ENCODE peak calls at places on chromosome 3, in four cellular contexts. C is left ventricle myocardium inferior, H is AG04450, R is omental fat pad. U is an unnamed sample.
A peak's percentile ranks its signal among the peaks of the same experiment; 100 is the strongest.

GRCh38 chr3:76038949-76039348 is 253.6 kb upstream of the ZNF717 start:
- DNase-seq in C (no peak), H (no peak), R (no peak), U (no peak)

GRCh38 chr3:143538577-143538981 is 309.7 kb downstream of the SLC9A9 start:
- DNase-seq in C (no peak), H (no peak), R (no peak), U (no peak)

GRCh38 chr3:71684752-71685151 is 40.5 kb downstream of the EIF4E3 start:
- DNase-seq in C (no peak), H (peak; percentile 57), R (no peak), U (no peak)

GRCh38 chr3:13420051-13420816 is at the start of gene NUP210:
- DNase-seq in C (peak; percentile 22), H (no peak), R (no peak), U (peak; percentile 64)

GRCh38 chr3:191051037-191051436 is 148.0 kb upstream of the OSTN start:
- DNase-seq in C (no peak), H (no peak), R (no peak), U (no peak)

GRCh38 chr3:123624302-123624701 is 39.4 kb upstream of the HACD2 start:
- DNase-seq in C (no peak), H (no peak), R (no peak), U (no peak)

GRCh38 chr3:77319711-77320110 is 279.8 kb downstream of the ROBO2 start:
- DNase-seq in C (no peak), H (no peak), R (no peak), U (no peak)

GRCh38 chr3:28840976-28841376 is 439.9 kb upstream of the RBMS3 start:
- DNase-seq in C (no peak), H (no peak), R (no peak), U (no peak)

GRCh38 chr3:190443257-190443656 is 6.4 kb downstream of the TMEM207 start:
- DNase-seq in C (no peak), H (no peak), R (no peak), U (no peak)

GRCh38 chr3:101163554-101163953 is 156.8 kb downstream of the IMPG2 start:
- DNase-seq in C (no peak), H (no peak), R (no peak), U (no peak)

GRCh38 chr3:14096742-14097141 is 27.9 kb downstream of the CHCHD4 start:
- DNase-seq in C (no peak), H (no peak), R (no peak), U (no peak)

GRCh38 chr3:65829228-65829627 is 209.5 kb downstream of the MAGI1 start:
- DNase-seq in C (no peak), H (no peak), R (no peak), U (no peak)

GRCh38 chr3:59894425-59895146 is 844.8 kb upstream of the CFAP20DC start:
- DNase-seq in C (no peak), H (no peak), R (no peak), U (no peak)

GRCh38 chr3:189324538-189325138 is 152.9 kb downstream of the TPRG1 start:
- DNase-seq in C (no peak), H (peak; percentile 26), R (no peak), U (peak; percentile 18)

GRCh38 chr3:170410428-170411029 is 8.1 kb upstream of the CLDN11 start:
- DNase-seq in C (no peak), H (no peak), R (no peak), U (no peak)

GRCh38 chr3:32706348-32707025 is 21.5 kb downstream of the CNOT10 start:
- DNase-seq in C (no peak), H (no peak), R (no peak), U (no peak)
- TF ChIP-seq CTCF in C (no peak), H (no peak), R (no peak), U (no peak)

GRCh38 chr3:64224826-64225606 is at the start of gene PRICKLE2:
- DNase-seq in C (peak; percentile 74), H (peak; percentile 60), R (no peak), U (no peak)
- TF ChIP-seq CTCF in C (peak; percentile 31), H (no peak), R (no peak), U (no peak)

DNA sequence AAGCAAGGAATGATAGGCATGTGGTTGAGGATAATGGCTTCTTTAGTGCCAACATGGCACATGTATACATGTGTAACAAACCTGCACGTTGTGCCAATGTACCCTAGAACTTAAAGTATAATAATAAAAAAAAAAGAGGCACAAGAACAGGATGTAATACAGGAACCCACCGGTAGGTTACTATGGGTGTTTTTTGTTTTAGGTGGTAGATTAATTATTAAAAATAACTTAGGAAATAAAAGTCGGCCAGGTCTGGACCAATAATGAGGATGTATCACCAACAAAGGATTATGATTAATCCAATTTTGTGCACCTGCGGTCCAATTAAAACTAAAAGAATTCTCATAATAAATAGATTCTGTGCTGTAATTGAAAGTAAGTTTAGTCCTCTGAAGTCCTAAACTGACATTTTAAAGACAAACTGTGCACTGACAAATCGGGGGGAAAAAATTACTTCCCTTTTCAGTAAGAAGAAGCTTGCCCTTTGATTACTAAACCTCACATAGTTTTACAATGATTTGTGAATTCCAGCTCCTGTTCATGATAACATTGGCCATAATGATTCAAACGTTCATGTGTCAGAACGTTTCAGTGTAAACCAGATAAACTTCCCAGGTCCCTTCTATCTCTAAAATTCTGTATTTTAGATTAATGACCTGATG is 62.2 kb downstream of the CASR start:
- DNase-seq in C (no peak), H (peak; percentile 30), R (no peak), U (no peak)
- TF ChIP-seq CTCF in C (no peak), H (peak; percentile 23), R (no peak), U (peak; percentile 37)

GRCh38 chr3:36763111-36763849 is 1.1 kb downstream of the DCLK3 start:
- DNase-seq in C (no peak), H (no peak), R (no peak), U (no peak)

GRCh38 chr3:36765104-36765503 is 751 bp upstream of the DCLK3 start:
- DNase-seq in C (no peak), H (no peak), R (no peak), U (no peak)

GRCh38 chr3:36764704-36765038 is 318 bp upstream of the DCLK3 start:
- DNase-seq in C (no peak), H (no peak), R (no peak), U (no peak)

GRCh38 chr3:36769926-36770325 is 5.6 kb upstream of the DCLK3 start:
- DNase-seq in C (no peak), H (no peak), R (no peak), U (no peak)

GRCh38 chr3:36763850-36764703 is at the start of gene DCLK3:
- DNase-seq in C (no peak), H (no peak), R (no peak), U (no peak)
- TF ChIP-seq CTCF in C (no peak), H (no peak), R (no peak), U (no peak)

DNA sequence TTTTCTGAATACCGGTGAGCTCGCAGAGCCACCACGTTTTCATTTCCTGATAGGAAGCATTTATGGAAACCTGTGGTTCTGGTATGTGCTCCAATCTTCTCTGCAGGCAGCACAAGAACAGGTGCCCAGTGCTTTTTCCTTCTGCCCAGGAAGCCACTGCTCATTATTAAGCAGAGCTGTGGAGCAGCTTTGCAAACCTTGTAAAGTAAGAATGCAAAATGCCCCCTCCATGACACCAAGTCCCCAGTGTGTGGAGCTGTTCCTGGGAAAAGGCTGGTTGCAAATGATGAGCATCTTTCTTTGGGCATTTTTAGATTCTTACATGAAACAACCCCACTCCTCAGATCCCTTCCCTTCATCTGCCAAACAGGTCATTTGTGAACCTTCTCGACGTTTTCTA is 65.7 kb upstream of the MRPL3 start:
- DNase-seq in C (no peak), H (no peak), R (no peak), U (no peak)
- TF ChIP-seq CTCF in C (no peak), H (no peak), R (no peak), U (no peak)

GRCh38 chr3:129996073-129996472 is 21.6 kb downstream of the TRH start:
- DNase-seq in C (no peak), H (no peak), R (no peak), U (no peak)

GRCh38 chr3:129988429-129988828 is 13.9 kb downstream of the TRH start:
- DNase-seq in C (no peak), H (no peak), R (no peak), U (no peak)

GRCh38 chr3:129994883-129995559 is 20.5 kb downstream of the TRH start:
- DNase-seq in C (no peak), H (no peak), R (no peak), U (no peak)

GRCh38 chr3:129989391-129989790 is 14.9 kb downstream of the TRH start:
- DNase-seq in C (no peak), H (no peak), R (no peak), U (no peak)

GRCh38 chr3:129992781-129993180 is 18.3 kb downstream of the TRH start:
- DNase-seq in C (no peak), H (no peak), R (no peak), U (no peak)
- TF ChIP-seq CTCF in C (peak; percentile 38), H (peak; percentile 57), R (no peak), U (no peak)

DNA sequence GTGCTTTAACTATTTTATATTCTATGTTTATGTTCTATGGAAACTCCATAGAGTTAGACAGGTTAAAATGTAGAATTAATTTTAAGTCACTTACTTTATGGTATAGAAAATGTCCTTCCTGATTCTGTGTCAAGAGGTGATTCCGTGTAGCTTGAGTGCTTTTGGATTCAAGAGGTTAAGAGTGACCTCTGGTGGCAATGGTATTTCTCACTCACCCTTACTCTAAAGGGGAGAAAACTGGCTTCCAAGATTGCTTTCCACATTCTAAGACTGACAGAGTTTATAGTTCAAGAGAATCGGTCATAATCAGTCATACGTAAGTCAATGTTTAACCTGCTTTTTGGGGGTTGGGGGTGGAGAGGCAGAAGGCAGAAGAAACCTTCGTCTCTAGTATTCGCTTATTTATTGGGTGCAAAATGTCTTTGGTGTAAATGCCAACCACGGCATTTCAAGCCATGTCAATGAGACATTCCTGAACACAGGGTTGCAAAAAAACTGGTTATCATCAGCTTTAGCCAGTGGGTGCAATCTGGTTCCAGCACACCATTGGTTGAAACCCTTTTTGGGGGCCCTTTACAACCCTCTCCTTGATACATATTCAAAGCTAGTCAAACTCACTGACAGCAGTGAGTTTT is 92.0 kb upstream of the VGLL3 start:
- DNase-seq in C (no peak), H (peak; percentile 30), R (no peak), U (no peak)
- TF ChIP-seq CTCF in C (peak; percentile 60), H (peak; percentile 78), R (no peak), U (no peak)

DNA sequence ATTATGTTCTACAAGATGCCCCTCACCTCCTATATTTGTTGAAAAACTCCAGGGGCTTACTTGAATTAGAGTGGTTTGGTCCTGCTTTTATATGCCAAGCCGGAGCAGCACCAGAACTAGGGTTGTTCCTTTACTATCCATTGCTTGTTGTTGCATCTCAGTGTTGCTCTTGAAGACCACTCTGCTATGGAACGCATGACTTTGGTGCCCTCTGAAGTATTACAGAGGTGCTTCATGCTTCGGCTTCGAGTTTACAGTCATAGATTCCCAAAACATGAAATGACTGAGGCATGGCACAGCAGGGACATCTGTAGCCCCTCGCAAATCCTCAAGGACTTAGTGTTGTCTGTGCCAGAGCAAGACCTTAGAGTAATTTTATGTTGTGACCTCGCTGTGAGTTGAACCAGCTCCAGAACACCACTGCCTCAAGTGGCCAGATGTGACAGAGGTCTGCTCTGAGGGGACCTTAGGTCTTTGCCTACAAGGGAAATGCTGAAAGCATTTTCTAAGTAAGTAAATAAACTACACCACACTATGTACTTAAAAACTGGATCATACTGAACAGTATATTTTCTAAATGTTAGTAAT is 67.2 kb upstream of the SIAH2 start:
- DNase-seq in C (no peak), H (no peak), R (no peak), U (no peak)
- TF ChIP-seq CTCF in C (peak; percentile 19), H (peak; percentile 8), R (no peak), U (no peak)